ENCODE peak calls at places on chromosomes 13 and 19, in seven cellular contexts. Q, W, T, Z, B, R and J are unnamed samples.

GRCh38 chr19:19549804-19550453 is 11.9 kb downstream of the CILP2 start:
- DNase-seq in Q (no peak), W (no peak), T (no peak), Z (no peak), B (no peak), R (no peak), J (no peak)

GRCh38 chr13:62875118-62875640 is 1459.5 kb upstream of the PCDH20 start:
- DNase-seq in Q (no peak), W (no peak), T (no peak), Z (no peak), B (no peak), R (no peak), J (no peak)

GRCh38 chr13:38872693-38873092 is 117.9 kb downstream of the STOML3 start:
- DNase-seq in Q (peak; percentile 65), W (peak; percentile 76), T (peak; percentile 25), Z (peak; percentile 79), B (peak; percentile 10), R (peak; percentile 67), J (peak; percentile 34)

GRCh38 chr13:82330499-82330898 is 1551.8 kb downstream of the SLITRK1 start:
- DNase-seq in Q (no peak), W (no peak), T (peak; percentile 9), Z (peak; percentile 4), B (no peak), R (no peak), J (no peak)

GRCh38 chr19:16433986-16434385 is 37.8 kb downstream of the EPS15L1 start:
- DNase-seq in Q (no peak), W (no peak), T (no peak), Z (no peak), B (no peak), R (no peak), J (no peak)

GRCh38 chr19:40165362-40165937 is 25.8 kb upstream of the MAP3K10 start:
- DNase-seq in Q (peak; percentile 50), W (peak; percentile 63), T (peak; percentile 48), Z (peak; percentile 78), B (peak; percentile 40), R (peak; percentile 89), J (peak; percentile 82)

GRCh38 chr13:24281188-24282008 is 28.0 kb upstream of the C1QTNF9 start:
- DNase-seq in Q (no peak), W (no peak), T (no peak), Z (peak; percentile 47), B (no peak), R (no peak), J (no peak)

GRCh38 chr13:36030670-36031331 is 100.4 kb downstream of the DCLK1 start:
- DNase-seq in Q (no peak), W (peak; percentile 65), T (peak; percentile 70), Z (no peak), B (no peak), R (no peak), J (no peak)

GRCh38 chr19:35048911-35049411 is 7.4 kb downstream of the HPN start:
- DNase-seq in Q (no peak), W (no peak), T (no peak), Z (no peak), B (no peak), R (peak; percentile 25), J (no peak)